ENCODE peak calls at places on chromosomes 6 and 20, in six cellular contexts. I is endothelial cell; M is CD4-positive, alpha-beta T cell; K is type B pancreatic cell; E is OCI-LY7; J is GM13976. R is an unnamed sample.
A peak's percentile ranks its signal among the peaks of the same experiment; 100 is the strongest.

GRCh38 chr20:57439993-57440392 is 48.8 kb downstream of the RBM38 start:
- DNase-seq in J (no peak), M (no peak), E (no peak), K (no peak), I (no peak), R (no peak)

GRCh38 chr6:124294572-124294971 is 490.9 kb downstream of the NKAIN2 start:
- DNase-seq in I (no peak), K (no peak), J (no peak), M (no peak), E (no peak), R (no peak)

GRCh38 chr6:47092249-47092648 is 50.1 kb upstream of the ADGRF1 start:
- DNase-seq in M (no peak), K (no peak), I (no peak), E (no peak), J (no peak), R (no peak)

GRCh38 chr6:134577998-134578397 is 260.1 kb upstream of the SGK1 start:
- DNase-seq in I (no peak), M (no peak), E (no peak), K (no peak), J (no peak), R (no peak)

GRCh38 chr20:8860011-8860495 is 208.8 kb upstream of the PLCB4 start:
- DNase-seq in I (no peak), K (no peak), M (no peak), E (no peak), J (no peak), R (no peak)

GRCh38 chr20:5947276-5947675 is 3.1 kb downstream of the TRMT6 start:
- DNase-seq in J (no peak), M (no peak), E (no peak), I (no peak), K (no peak), R (no peak)

GRCh38 chr20:63886921-63887320 is 8.0 kb upstream of the DNAJC5 start:
- DNase-seq in J (no peak), K (no peak), E (no peak), M (no peak), I (no peak), R (no peak)

GRCh38 chr6:163630991-163631390 is 216.5 kb downstream of the QKI start:
- DNase-seq in J (no peak), E (no peak), K (no peak), M (no peak), I (no peak), R (no peak)

GRCh38 chr6:74940211-74940610 is 265.6 kb downstream of the COL12A1 start:
- DNase-seq in J (no peak), E (no peak), M (no peak), K (no peak), I (no peak), R (no peak)

GRCh38 chr6:25051083-25051482 is 115.3 kb upstream of the RIPOR2 start:
- DNase-seq in J (no peak), K (no peak), E (no peak), I (no peak), M (no peak), R (no peak)

GRCh38 chr6:25052181-25052580 is 116.4 kb upstream of the RIPOR2 start:
- DNase-seq in M (no peak), K (no peak), J (no peak), E (no peak), I (no peak), R (no peak)

GRCh38 chr6:25046942-25047341 is 111.2 kb upstream of the RIPOR2 start:
- DNase-seq in M (no peak), J (no peak), E (no peak), I (no peak), K (no peak), R (no peak)

GRCh38 chr6:25053875-25054371 is 118.2 kb upstream of the RIPOR2 start:
- DNase-seq in E (no peak), I (no peak), K (no peak), J (peak; percentile 45), M (no peak), R (no peak)

DNA sequence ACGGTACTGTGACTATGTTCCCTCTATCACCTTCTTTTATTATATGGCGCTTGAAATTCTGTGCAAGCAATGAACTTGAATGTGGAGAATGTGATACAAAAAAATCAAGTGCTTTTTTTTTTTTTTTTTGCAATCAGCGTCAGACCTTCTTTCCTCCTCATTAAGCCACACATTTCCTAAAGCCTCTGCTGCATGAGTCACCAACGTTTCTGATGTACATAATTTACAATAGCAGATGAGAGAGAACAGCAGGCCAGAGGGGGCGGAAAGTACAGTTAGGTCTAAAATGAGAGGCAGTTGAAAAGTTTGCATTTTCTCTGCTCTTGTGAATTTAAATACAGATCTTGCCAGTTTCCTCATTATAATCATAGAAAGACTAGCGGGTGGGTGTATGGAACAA is 114.6 kb upstream of the RIPOR2 start:
- DNase-seq in E (peak; percentile 67), I (no peak), M (peak; percentile 49), K (no peak), J (no peak), R (no peak)
- TF ChIP-seq CTCF in E (no peak), I (no peak), M (no peak), K (no peak), J (no peak), R (no peak)

DNA sequence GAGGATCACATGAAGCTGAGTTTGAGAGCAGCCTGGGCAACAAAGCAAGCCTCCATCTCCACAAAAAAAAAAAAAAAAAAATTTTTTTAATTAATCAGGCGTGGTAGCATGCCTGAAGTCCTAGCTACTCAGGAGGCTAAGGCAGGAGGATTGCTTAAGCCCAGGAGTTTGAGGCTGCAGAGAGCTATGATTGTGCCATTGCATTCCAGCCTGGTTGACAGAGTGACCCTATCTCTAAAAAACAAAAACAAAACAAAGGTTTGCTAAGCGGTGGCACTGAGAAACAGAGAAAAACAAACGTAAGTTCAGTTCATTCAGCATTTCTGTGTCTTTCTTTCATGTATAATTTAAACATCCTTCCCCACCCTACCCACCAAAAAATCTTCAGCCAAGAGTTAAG is 78.4 kb downstream of the ANKS1A start:
- DNase-seq in K (no peak), J (no peak), E (no peak), M (no peak), I (no peak), R (no peak)
- TF ChIP-seq CTCF in K (no peak), J (no peak), E (no peak), M (no peak), I (no peak), R (no peak)

GRCh38 chr6:142945446-142946180 is 637 bp upstream of the HIVEP2 start:
- DNase-seq in J (peak; percentile 62), M (peak; percentile 53), I (peak; percentile 58), K (peak; percentile 71), E (peak; percentile 75), R (peak; percentile 64)
- TF ChIP-seq CTCF in J (no peak), M (no peak), I (no peak), K (no peak), E (no peak), R (no peak)

GRCh38 chr20:31572042-31572700 is 32.9 kb upstream of the ID1 start:
- DNase-seq in M (no peak), J (no peak), E (no peak), K (no peak), I (no peak), R (no peak)
- TF ChIP-seq CTCF in M (no peak), J (no peak), E (no peak), K (no peak), I (no peak), R (no peak)

DNA sequence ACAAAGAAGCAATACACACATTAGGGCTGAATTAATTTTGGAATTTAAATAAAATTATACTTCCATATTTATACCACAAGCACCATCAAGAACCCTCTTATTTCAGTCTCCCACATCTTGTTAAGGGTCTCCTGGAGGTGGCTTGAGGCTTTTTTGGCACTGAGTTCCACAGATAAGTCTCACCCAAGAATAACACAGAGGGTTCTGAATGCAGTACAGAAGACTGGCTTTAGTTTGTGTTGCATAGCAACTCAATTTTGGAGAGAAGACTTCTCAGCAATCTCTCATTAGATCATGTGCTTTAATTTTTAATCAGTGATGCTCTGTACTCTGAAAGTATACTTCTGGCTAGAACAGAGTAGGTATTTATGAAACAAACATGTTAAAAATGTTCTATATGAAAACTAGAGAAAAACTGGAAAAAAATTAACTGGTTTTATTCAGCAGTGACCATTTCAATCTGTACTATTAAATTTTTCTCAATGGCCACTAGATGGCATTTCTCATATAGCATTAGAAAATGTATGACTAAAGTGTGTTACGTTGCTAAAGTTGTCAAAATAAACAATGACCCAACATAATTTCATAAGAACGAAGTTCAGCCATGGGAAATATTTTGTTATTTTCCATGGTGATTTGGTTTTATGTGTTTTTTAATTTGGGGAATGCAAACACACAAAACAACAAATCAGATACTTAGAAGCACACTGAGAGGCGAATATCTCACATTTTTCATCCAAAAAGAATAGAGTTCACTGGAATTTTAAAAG is 32.7 kb upstream of the MAP7 start:
- DNase-seq in I (no peak), M (no peak), E (peak; percentile 52), K (no peak), J (peak; percentile 26), R (no peak)
- TF ChIP-seq CTCF in I (peak; percentile 83), M (peak; percentile 51), E (peak; percentile 90), K (peak; percentile 77), J (peak; percentile 12), R (peak; percentile 63)

GRCh38 chr6:16276991-16277981 is 38.9 kb downstream of the GMPR start:
- DNase-seq in E (peak; percentile 7), M (no peak), I (peak; percentile 66), J (peak; percentile 64), K (no peak), R (peak; percentile 30)
- TF ChIP-seq CTCF in E (peak; percentile 43), M (no peak), I (peak; percentile 25), J (no peak), K (peak; percentile 40), R (peak; percentile 45)

GRCh38 chr6:166420351-166420750 is 37.6 kb upstream of the MPC1 start:
- DNase-seq in J (no peak), M (no peak), I (no peak), E (no peak), K (no peak), R (no peak)
- TF ChIP-seq CTCF in J (no peak), M (no peak), I (no peak), E (no peak), K (peak; percentile 31), R (no peak)

GRCh38 chr6:4396032-4396431 is 260.7 kb upstream of the ECI2 start:
- DNase-seq in M (no peak), K (no peak), E (no peak), I (no peak), J (no peak), R (no peak)
- TF ChIP-seq CTCF in M (no peak), K (peak; percentile 62), E (no peak), I (no peak), J (no peak), R (peak; percentile 17)

GRCh38 chr6:158595223-158595622 is 35.3 kb downstream of the TMEM181 start:
- DNase-seq in I (peak; percentile 12), M (no peak), K (no peak), E (peak; percentile 19), J (no peak), R (no peak)
- TF ChIP-seq CTCF in I (peak; percentile 40), M (peak; percentile 50), K (peak; percentile 57), E (peak; percentile 69), J (no peak), R (peak; percentile 52)

GRCh38 chr6:68778356-68779020 is 143.4 kb downstream of the ADGRB3 start:
- DNase-seq in M (no peak), J (no peak), E (peak; percentile 5), I (peak; percentile 41), K (no peak), R (peak; percentile 15)
- TF ChIP-seq CTCF in M (no peak), J (peak; percentile 16), E (peak; percentile 59), I (peak; percentile 41), K (peak; percentile 84), R (peak; percentile 87)